ENCODE peak calls at places on chromosomes 5 and 9, in eight cellular contexts. T, R, D, F, B, N, V and L are unnamed samples. For H3K9me2, the result is how much of the 10 kb centered on the place peaks cover.

GRCh38 chr5:175867587-175868347 is 3.6 kb upstream of the CPLX2 start:
- DNase-seq in T (peak), V (peak), R (peak), D (peak), B (peak), N (peak), F (peak), L (no peak)

GRCh38 chr9:109229682-109230081 is 62.6 kb upstream of the FRRS1L start:
- DNase-seq in T (no peak), N (no peak), D (no peak), V (no peak), F (no peak), R (no peak), B (no peak), L (no peak)

GRCh38 chr9:73780916-73781315 is 629.3 kb downstream of the ANXA1 start:
- DNase-seq in R (no peak), T (peak), B (no peak), F (no peak), N (peak), D (no peak), V (no peak), L (no peak)

GRCh38 chr9:91179237-91180138 is 182.2 kb downstream of the AUH start:
- DNase-seq in D (no peak), N (peak), F (no peak), R (no peak), T (peak), B (no peak), V (no peak), L (no peak)

GRCh38 chr9:129008469-129008965 is 19.6 kb downstream of the SH3GLB2 start:
- DNase-seq in N (no peak), R (no peak), V (no peak), T (no peak), D (no peak), B (no peak), F (no peak), L (no peak)

GRCh38 chr9:122371851-122372250 is 1.0 kb downstream of the PTGS1 start:
- DNase-seq in D (no peak), V (no peak), B (no peak), R (no peak), T (no peak), N (no peak), F (no peak), L (no peak)

GRCh38 chr5:72988769-72989168 is 32.9 kb downstream of the FCHO2 start:
- DNase-seq in N (no peak), R (no peak), V (no peak), B (no peak), D (no peak), F (no peak), T (no peak), L (no peak)

GRCh38 chr9:71895122-71895521 is 15.9 kb downstream of the ABHD17B start:
- DNase-seq in V (peak), N (no peak), B (no peak), D (no peak), T (peak), F (no peak), R (no peak), L (no peak)

GRCh38 chr5:58019614-58020013 is 440.3 kb downstream of the PLK2 start:
- DNase-seq in D (no peak), B (no peak), R (no peak), F (no peak), T (no peak), V (no peak), N (no peak), L (no peak)

GRCh38 chr9:3446313-3446712 is 79.5 kb downstream of the RFX3 start:
- DNase-seq in R (no peak), B (no peak), N (no peak), F (no peak), V (no peak), T (no peak), D (no peak), L (no peak)

GRCh38 chr5:139854029-139854605 is 58.5 kb downstream of the PSD2 start:
- DNase-seq in N (no peak), R (no peak), D (no peak), B (no peak), F (no peak), T (no peak), V (no peak), L (no peak)

GRCh38 chr9:130282000-130282700 is 16.6 kb downstream of the HMCN2 start:
- DNase-seq in D (no peak), N (no peak), T (peak), B (no peak), F (no peak), R (no peak), V (no peak), L (no peak)

GRCh38 chr5:101045689-101046088 is 142.6 kb upstream of the ST8SIA4 start:
- DNase-seq in V (peak), N (peak), F (no peak), R (no peak), T (peak), B (peak), D (peak), L (peak)

GRCh38 chr5:150161242-150162141 is 5.1 kb upstream of the CDX1 start:
- DNase-seq in R (peak), N (peak), B (peak), T (peak), F (peak), V (peak), D (peak), L (peak)

GRCh38 chr9:134629061-134629585 is 12.5 kb upstream of the COL5A1 start:
- DNase-seq in D (no peak), T (no peak), R (no peak), N (no peak), F (no peak), B (no peak), V (no peak), L (no peak)

GRCh38 chr5:43608406-43608805 is 5.4 kb downstream of the NNT start:
- DNase-seq in T (no peak), D (no peak), R (no peak), B (no peak), F (no peak), N (no peak), V (no peak), L (no peak)

GRCh38 chr9:100324594-100325200 is 28.0 kb downstream of the TEX10 start:
- DNase-seq in R (peak), V (peak), B (peak), N (peak), F (peak), T (peak), D (peak), L (peak)

GRCh38 chr9:21029661-21030060 is 1.8 kb downstream of the HACD4 start:
- DNase-seq in N (no peak), V (no peak), B (no peak), T (no peak), R (no peak), D (no peak), F (no peak), L (no peak)

GRCh38 chr5:42811591-42812392 is at the start of gene SELENOP:
- DNase-seq in N (peak), R (no peak), F (peak), D (no peak), B (peak), T (peak), V (no peak), L (peak)

GRCh38 chr5:115098041-115098702 is 71.5 kb downstream of the TRIM36 start:
- DNase-seq in T (peak), B (peak), V (peak), N (peak), D (peak), R (peak), F (peak), L (peak)

GRCh38 chr5:124920909-124921666 is 174.6 kb upstream of the ZNF608 start:
- DNase-seq in F (no peak), T (no peak), B (no peak), D (peak), R (no peak), N (no peak), V (peak), L (peak)

GRCh38 chr9:114143214-114143613 is 12.1 kb upstream of the COL27A1 start:
- DNase-seq in N (no peak), V (no peak), D (no peak), B (no peak), R (no peak), F (no peak), T (no peak), L (no peak)

GRCh38 chr5:1437876-1438559 is 7.2 kb downstream of the SLC6A3 start:
- DNase-seq in D (no peak), B (no peak), F (no peak), N (no peak), T (no peak), V (no peak), R (peak), L (no peak)

GRCh38 chr9:20623748-20624124 is 1.4 kb upstream of the MLLT3 start:
- DNase-seq in N (peak), R (no peak), B (no peak), D (no peak), F (no peak), V (no peak), T (no peak), L (no peak)

GRCh38 chr5:171667341-171668096 is 118.1 kb upstream of the SMIM23 start:
- DNase-seq in V (no peak), F (peak), D (no peak), T (peak), N (no peak), B (no peak), R (peak), L (no peak)

GRCh38 chr5:139690385-139691274 is 42.5 kb downstream of the CXXC5 start:
- DNase-seq in N (no peak), F (peak), B (no peak), T (peak), R (peak), D (no peak), V (no peak), L (no peak)

GRCh38 chr9:124794902-124795491 is 18.1 kb downstream of the OLFML2A start:
- DNase-seq in T (no peak), V (no peak), D (no peak), B (peak), F (no peak), N (peak), R (no peak), L (no peak)

GRCh38 chr9:5671711-5672353 is 42.9 kb downstream of the RIC1 start:
- DNase-seq in B (peak), F (no peak), V (peak), D (no peak), N (peak), R (no peak), T (no peak), L (peak)

GRCh38 chr5:35198681-35199080 is 31.6 kb downstream of the PRLR start:
- DNase-seq in V (no peak), T (peak), D (no peak), B (no peak), N (no peak), F (no peak), R (no peak), L (no peak)

GRCh38 chr9:114076237-114077161 is 1.6 kb downstream of the AMBP start:
- DNase-seq in R (no peak), D (no peak), N (no peak), F (peak), B (no peak), V (no peak), T (no peak), L (no peak)

GRCh38 chr9:136334541-136334940 is 7.2 kb downstream of the GPSM1 start:
- DNase-seq in B (no peak), F (no peak), T (no peak), D (no peak), N (no peak), V (no peak), R (no peak), L (no peak)

GRCh38 chr9:122370869-122371467 is at the start of gene PTGS1:
- DNase-seq in V (peak), D (peak), B (no peak), N (no peak), F (peak), T (peak), R (peak), L (peak)

GRCh38 chr5:150473673-150474358 is 24.3 kb upstream of the RPS14 start:
- DNase-seq in D (no peak), R (no peak), T (peak), F (peak), V (no peak), N (peak), B (no peak), L (no peak)

GRCh38 chr9:97470076-97470475 is 31.4 kb upstream of the TMOD1 start:
- DNase-seq in B (peak), F (peak), N (peak), V (peak), T (no peak), R (peak), D (peak), L (peak)

GRCh38 chr5:71681282-71681681 is 37.8 kb upstream of the CARTPT start:
- DNase-seq in F (no peak), D (no peak), N (no peak), V (no peak), R (no peak), T (peak), B (no peak), L (no peak)

GRCh38 chr5:72407541-72407940 is 87.4 kb downstream of the PTCD2 start:
- DNase-seq in F (no peak), R (no peak), N (no peak), V (no peak), B (no peak), T (peak), D (no peak), L (no peak)

GRCh38 chr9:121778252-121779225 is 127.1 kb downstream of the DAB2IP start:
- DNase-seq in N (no peak), T (no peak), V (no peak), B (no peak), D (no peak), F (no peak), R (peak), L (no peak)

GRCh38 chr5:172872997-172873491 is 39.0 kb downstream of the ERGIC1 start:
- DNase-seq in B (no peak), D (no peak), F (no peak), T (peak), N (no peak), V (no peak), R (no peak), L (no peak)

GRCh38 chr9:123353041-123353440 is 3.0 kb upstream of the CRB2 start:
- DNase-seq in N (peak), F (no peak), V (no peak), B (no peak), T (no peak), D (no peak), R (no peak), L (no peak)

GRCh38 chr5:158812381-158812780 is 287.3 kb downstream of the EBF1 start:
- DNase-seq in V (peak), T (no peak), R (no peak), B (no peak), N (no peak), F (peak), D (peak), L (no peak)

GRCh38 chr5:142861011-142861410 is 90.8 kb downstream of the ARHGAP26 start:
- DNase-seq in N (no peak), B (no peak), T (no peak), R (no peak), F (no peak), V (no peak), D (no peak), L (no peak)
- H3K9me2 ChIP-seq in N (under half), B (under half), T (under half), R (under half), F (under half), V (under half), D (under half), L (under half)

GRCh38 chr5:142110988-142111687 is 2.6 kb downstream of the NDFIP1 start:
- DNase-seq in V (no peak), D (peak), B (no peak), N (peak), F (no peak), R (no peak), T (no peak), L (no peak)

GRCh38 chr5:142117579-142118420 is 9.2 kb downstream of the NDFIP1 start:
- DNase-seq in V (no peak), D (no peak), R (no peak), N (no peak), T (no peak), F (no peak), B (no peak), L (no peak)

GRCh38 chr5:142115937-142116614 is 7.5 kb downstream of the NDFIP1 start:
- DNase-seq in T (peak), N (peak), F (no peak), V (no peak), D (no peak), B (no peak), R (no peak), L (no peak)

GRCh38 chr5:142118421-142118686 is 9.8 kb downstream of the NDFIP1 start:
- DNase-seq in B (no peak), T (no peak), N (no peak), D (no peak), V (no peak), F (no peak), R (no peak), L (peak)

GRCh38 chr5:142114686-142115085 is 6.1 kb downstream of the NDFIP1 start:
- DNase-seq in R (no peak), N (peak), F (no peak), V (no peak), T (no peak), B (no peak), D (no peak), L (no peak)
- H3K4me3 ChIP-seq in R (no peak), N (no peak), F (no peak), V (no peak), T (no peak), B (no peak), D (no peak), L (no peak)

GRCh38 chr5:104431946-104432345 is 869.4 kb upstream of the NUDT12 start:
- DNase-seq in N (no peak), V (no peak), D (no peak), T (no peak), R (peak), B (no peak), F (no peak), L (no peak)

GRCh38 chr5:104429911-104430310 is 867.3 kb upstream of the NUDT12 start:
- DNase-seq in T (no peak), V (no peak), F (no peak), N (no peak), B (no peak), R (no peak), D (no peak), L (no peak)

GRCh38 chr5:104430977-104431620 is 868.5 kb upstream of the NUDT12 start:
- DNase-seq in N (no peak), B (no peak), R (no peak), D (no peak), V (no peak), T (no peak), F (no peak), L (no peak)
- H3K9me2 ChIP-seq in N (under half), B (under half), R (under half), D (under half), V (under half), T (under half), F (under half), L (under half)

GRCh38 chr9:107118873-107119272 is 164.2 kb upstream of the RAD23B start:
- DNase-seq in T (no peak), N (no peak), F (no peak), R (no peak), V (no peak), B (no peak), D (no peak), L (no peak)
- H3K4me3 ChIP-seq in T (no peak), N (no peak), F (no peak), R (no peak), V (no peak), B (no peak), D (no peak), L (no peak)

DNA sequence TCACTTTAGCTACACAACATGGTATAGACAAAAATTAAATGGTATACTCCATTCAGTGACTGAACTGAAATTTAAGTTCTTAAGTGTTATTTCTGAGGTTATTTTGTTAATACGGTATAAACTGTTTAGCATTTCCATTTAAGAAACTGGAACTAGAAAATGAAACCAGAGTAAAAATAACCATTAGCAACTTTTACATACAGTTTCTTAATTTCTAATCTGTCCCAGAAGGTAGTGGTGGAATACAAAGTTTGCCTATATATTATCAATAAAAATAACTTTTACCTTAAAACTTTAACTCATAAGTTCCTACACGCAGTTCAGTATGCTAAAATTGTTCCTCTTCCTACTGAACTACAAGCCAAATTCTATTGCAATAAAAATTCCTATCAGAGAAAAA is 10.3 kb downstream of the GOLPH3 start:
- DNase-seq in D (no peak), V (no peak), N (no peak), R (no peak), B (no peak), T (no peak), F (no peak), L (peak)
- H3K9me2 ChIP-seq in D (under half), V (under half), N (under half), R (under half), B (under half), T (under half), F (under half), L (under half)

DNA sequence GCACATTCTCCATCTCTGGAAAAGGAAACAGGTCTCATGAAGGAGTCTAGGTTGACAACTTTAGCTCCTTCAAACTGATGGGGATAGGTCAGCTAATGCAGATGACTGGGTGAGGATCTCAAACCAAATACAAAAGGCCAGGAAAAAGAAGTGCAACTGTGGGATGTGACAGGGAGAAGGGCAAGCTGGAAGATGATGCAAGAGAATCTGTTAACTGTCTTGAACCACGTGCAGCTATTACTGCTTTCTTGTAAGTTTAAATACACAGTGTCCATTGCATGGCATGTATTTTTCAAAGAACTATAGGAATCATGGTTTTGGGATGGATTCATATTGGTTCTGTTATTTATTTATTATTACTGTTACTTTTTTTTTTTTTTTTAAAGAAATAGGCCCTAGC is 331.8 kb downstream of the NDUFS4 start:
- DNase-seq in N (no peak), B (no peak), V (no peak), R (no peak), F (no peak), T (peak), D (no peak), L (no peak)
- H3K4me3 ChIP-seq in N (no peak), B (no peak), V (no peak), R (no peak), F (no peak), T (no peak), D (no peak), L (no peak)